ENCODE peak calls at places on chromosome 12, in eight cellular contexts. O is foreskin keratinocyte; Z is anterior cingulate cortex; S is SHP77; T is NCI-H1930; U is EL; W is activated T-helper 1 cell treated with anti-CD3 and anti-CD28 coated beads, Interleukin-2, amount 50 U/mL, for 16 hours; J is smooth muscle cell of the brain vasculature. G is an unnamed sample.

GRCh38 chr12:89163918-89164317 is 188.4 kb downstream of the DUSP6 start:
- DNase-seq in O (no peak), Z (no peak), S (no peak), T (no peak), U (no peak), W (no peak), J (no peak), G (no peak)

GRCh38 chr12:2395352-2395977 is 342.7 kb downstream of the CACNA1C start:
- DNase-seq in O (no peak), Z (no peak), S (peak), T (no peak), U (peak), W (no peak), J (peak), G (peak)

GRCh38 chr12:49811136-49811535 is 17.1 kb downstream of the NCKAP5L start:
- DNase-seq in O (no peak), Z (no peak), S (no peak), T (no peak), U (no peak), W (no peak), J (no peak), G (no peak)

GRCh38 chr12:67484788-67485480 is 163.6 kb upstream of the DYRK2 start:
- DNase-seq in O (no peak), Z (no peak), S (peak), T (no peak), U (no peak), W (no peak), J (no peak), G (no peak)

GRCh38 chr12:93449277-93449676 is 7.5 kb upstream of the UBE2N start:
- DNase-seq in O (no peak), Z (no peak), S (no peak), T (no peak), U (no peak), W (no peak), J (no peak), G (no peak)

GRCh38 chr12:96274331-96274730 is 80.2 kb downstream of the ELK3 start:
- DNase-seq in O (peak), Z (no peak), S (no peak), T (no peak), U (peak), W (no peak), J (no peak), G (peak)

GRCh38 chr12:52314511-52314910 is 6.7 kb downstream of the KRT83 start:
- DNase-seq in O (no peak), Z (no peak), S (no peak), T (no peak), U (no peak), W (no peak), J (no peak), G (no peak)

GRCh38 chr12:71157601-71158233 is at the start of gene TSPAN8:
- DNase-seq in O (no peak), Z (no peak), S (peak), T (no peak), U (no peak), W (no peak), J (no peak), G (no peak)

GRCh38 chr12:6765634-6766581 is at the start of gene PTMS:
- DNase-seq in O (peak), Z (peak), S (peak), T (peak), U (peak), W (no peak), J (peak), G (peak)

GRCh38 chr12:49019435-49020317 is 1.1 kb upstream of the PRKAG1 start:
- DNase-seq in O (peak), Z (no peak), S (peak), T (no peak), U (peak), W (no peak), J (no peak), G (peak)

GRCh38 chr12:92899388-92900001 is 29.6 kb downstream of the EEA1 start:
- DNase-seq in O (peak), Z (no peak), S (no peak), T (no peak), U (peak), W (no peak), J (peak), G (peak)

GRCh38 chr12:130465046-130465445 is 127.4 kb downstream of the PIWIL1 start:
- DNase-seq in O (no peak), Z (no peak), S (no peak), T (no peak), U (no peak), W (no peak), J (no peak), G (no peak)

GRCh38 chr12:68856510-68856909 is 48.5 kb downstream of the MDM2 start:
- DNase-seq in O (no peak), Z (no peak), S (no peak), T (no peak), U (no peak), W (no peak), J (no peak), G (no peak)

GRCh38 chr12:47838286-47838931 is 18.7 kb upstream of the HDAC7 start:
- DNase-seq in O (no peak), Z (peak), S (peak), T (no peak), U (peak), W (no peak), J (no peak), G (peak)

GRCh38 chr12:113555226-113555625 is 83.6 kb upstream of the LHX5 start:
- DNase-seq in O (peak), Z (no peak), S (no peak), T (no peak), U (peak), W (no peak), J (no peak), G (no peak)

GRCh38 chr12:57888407-57889157 is 42.1 kb upstream of the CTDSP2 start:
- DNase-seq in O (peak), Z (peak), S (peak), T (peak), U (peak), W (no peak), J (no peak), G (peak)

G was measured in fibroblast of lung.